ENCODE peak calls at places on chromosomes 16 and 17, in five cellular contexts. B, I, R, K and P are unnamed samples.
A peak's percentile ranks its signal among the peaks of the same experiment; 100 is the strongest.

GRCh38 chr16:15836074-15836473 is 20.8 kb downstream of the MYH11 start:
- DNase-seq in B (no peak), I (no peak), R (no peak), K (no peak), P (no peak)

GRCh38 chr16:62821771-62822170 is 785.5 kb upstream of the CDH8 start:
- DNase-seq in B (no peak), I (no peak), R (no peak), K (no peak), P (no peak)

GRCh38 chr17:82384730-82385429 is 13.3 kb downstream of the UTS2R start:
- DNase-seq in B (peak; percentile 82), I (peak; percentile 67), R (peak; percentile 38), K (peak; percentile 66), P (no peak)

GRCh38 chr16:67260426-67261063 is 11.8 kb downstream of the SLC9A5 start:
- DNase-seq in B (no peak), I (peak; percentile 72), R (no peak), K (no peak), P (no peak)

GRCh38 chr16:31242197-31242596 is 17.6 kb upstream of the ITGAM start:
- DNase-seq in B (no peak), I (no peak), R (no peak), K (no peak), P (no peak)

GRCh38 chr16:22216191-22216831 is 10.2 kb downstream of the EEF2K start:
- DNase-seq in B (no peak), I (no peak), R (no peak), K (no peak), P (no peak)

GRCh38 chr16:67198238-67198734 is 645 bp upstream of the ELMO3 start:
- DNase-seq in B (peak; percentile 76), I (peak; percentile 53), R (no peak), K (no peak), P (no peak)

GRCh38 chr16:79381552-79382042 is 218.9 kb downstream of the MAF start:
- DNase-seq in B (no peak), I (no peak), R (no peak), K (no peak), P (no peak)

GRCh38 chr16:29926675-29927522 is 873 bp upstream of the KCTD13 start:
- DNase-seq in B (no peak), I (peak; percentile 37), R (no peak), K (no peak), P (no peak)

GRCh38 chr17:59154721-59155438 is at the start of gene SKA2:
- DNase-seq in B (peak; percentile 93), I (peak; percentile 99), R (peak; percentile 98), K (peak; percentile 97), P (peak; percentile 98)

GRCh38 chr17:80455328-80455710 is 21.1 kb downstream of the NPTX1 start:
- DNase-seq in B (peak; percentile 89), I (no peak), R (no peak), K (no peak), P (no peak)

GRCh38 chr16:28283798-28284577 is 8.3 kb upstream of the SBK1 start:
- DNase-seq in B (no peak), I (no peak), R (no peak), K (no peak), P (no peak)

GRCh38 chr17:3788200-3788599 is 12.8 kb downstream of the ITGAE start:
- DNase-seq in B (no peak), I (no peak), R (no peak), K (no peak), P (no peak)

GRCh38 chr16:9677301-9677653 is 505.0 kb downstream of the GRIN2A start:
- DNase-seq in B (no peak), I (no peak), R (no peak), K (no peak), P (no peak)

DNA sequence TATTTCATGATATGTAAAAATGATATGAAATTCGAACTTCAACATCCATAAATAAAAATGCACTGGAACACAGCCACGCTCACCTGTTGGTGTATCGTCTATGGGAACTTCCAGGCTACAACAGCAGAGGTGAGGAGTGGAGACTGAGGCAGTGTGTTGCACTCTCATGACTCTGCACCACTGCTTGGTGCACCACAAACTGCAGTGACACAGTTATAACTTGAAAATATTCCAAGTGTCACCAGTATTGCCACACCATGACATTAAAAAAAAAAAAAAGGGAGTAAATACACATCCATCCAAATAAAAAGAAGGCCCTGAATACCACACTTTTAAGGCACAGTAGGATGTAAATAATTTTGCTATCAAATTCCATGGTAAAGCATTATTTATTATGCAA is 34.4 kb downstream of the GNA13 start:
- DNase-seq in B (no peak), I (no peak), R (no peak), K (no peak), P (no peak)
- H3K4me3 ChIP-seq in B (no peak overlapping the region), I (no peak overlapping the region), R (no peak overlapping the region), K (no peak overlapping the region), P (no peak overlapping the region)

GRCh38 chr17:18184143-18185007 is 747 bp downstream of the ALKBH5 start:
- DNase-seq in B (peak; percentile 87), I (peak; percentile 55), R (peak; percentile 38), K (peak; percentile 44), P (no peak)
- TF ChIP-seq CTCF in B (no peak), I (no peak), R (peak; percentile 5), K (no peak), P (no peak)

GRCh38 chr17:63832014-63832413 is 4.6 kb upstream of the FTSJ3 start:
- DNase-seq in B (no peak), I (no peak), R (no peak), K (no peak), P (no peak)
- H3K36me3 ChIP-seq in B (no peaks in the 10 kb centered on the region), I (peaks cover 13% of the 10 kb centered on the region), R (peaks cover 25% of the 10 kb centered on the region), K (peaks cover 15% of the 10 kb centered on the region), P (peaks cover 69% of the 10 kb centered on the region)

GRCh38 chr16:1745900-1746692 is 25.2 kb downstream of the NME3 start:
- DNase-seq in B (peak; percentile 72), I (no peak), R (no peak), K (no peak), P (no peak)

GRCh38 chr16:1744338-1744840 is 27.0 kb downstream of the NME3 start:
- DNase-seq in B (no peak), I (no peak), R (no peak), K (no peak), P (no peak)

GRCh38 chr16:1743376-1744337 is 27.7 kb downstream of the NME3 start:
- DNase-seq in B (no peak), I (no peak), R (no peak), K (no peak), P (no peak)

GRCh38 chr16:1746693-1747195 is 24.6 kb downstream of the NME3 start:
- DNase-seq in B (peak; percentile 71), I (no peak), R (no peak), K (no peak), P (no peak)

DNA sequence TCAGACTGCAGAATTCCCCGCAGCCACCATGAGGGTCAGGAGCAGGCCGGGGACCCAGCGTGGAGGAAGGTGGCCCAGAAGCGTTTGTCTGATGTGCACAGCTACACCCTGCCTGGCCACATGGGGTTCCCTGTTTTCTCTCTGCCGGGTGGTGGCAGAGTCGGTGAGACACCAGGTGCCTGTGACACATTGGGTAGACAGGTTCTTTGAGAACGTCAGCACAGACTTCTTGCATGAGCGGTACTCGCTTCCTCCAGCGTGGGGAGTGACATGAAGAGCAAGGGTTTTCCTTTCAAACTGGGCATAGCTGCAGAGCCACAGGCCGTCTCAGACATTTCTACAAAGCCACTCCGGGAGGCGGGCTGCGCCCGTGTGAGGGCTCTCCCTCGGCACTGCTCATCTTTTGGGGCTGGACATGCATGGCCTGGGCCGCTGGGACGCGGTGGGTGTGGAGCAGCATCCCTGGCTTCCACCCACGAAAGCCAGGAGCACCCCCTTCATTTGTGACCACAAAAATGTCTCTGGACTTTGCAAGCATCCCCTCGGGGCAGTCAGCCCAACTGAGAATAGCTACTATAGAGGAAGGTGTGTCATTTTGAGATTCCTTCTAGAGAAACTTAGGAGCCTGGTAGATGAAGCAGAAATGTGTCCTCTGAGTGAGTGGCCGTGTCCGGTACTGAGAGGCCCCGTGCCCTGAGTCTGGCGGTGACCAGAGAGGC is 26.0 kb downstream of the NME3 start:
- DNase-seq in B (no peak), I (no peak), R (no peak), K (no peak), P (no peak)
- H3K4me3 ChIP-seq in B (no peak overlapping the region), I (no peak overlapping the region), R (no peak overlapping the region), K (no peak overlapping the region), P (no peak overlapping the region)

GRCh38 chr16:87057291-87057881 is 259.8 kb downstream of the C16orf95 start:
- DNase-seq in B (no peak), I (no peak), R (no peak), K (no peak), P (no peak)
- TF ChIP-seq CTCF in B (no peak), I (no peak), R (peak; percentile 35), K (peak; percentile 25), P (no peak)